ENCODE peak calls at places on chromosomes 2 and 18, in seven cellular contexts. One of them, this sample, is unnamed.

GRCh38 chr2:191857406-191857805 is 10.5 kb upstream of the CAVIN2 start:
- DNase-seq in IMR-90: peak
- DNase-seq in neuronal stem cell: no peak
- DNase-seq in H9: no peak
- DNase-seq in mesenchymal stem cell: no peak
- DNase-seq in mesendoderm: no peak
- DNase-seq in H1: no peak
- DNase-seq in this sample: no peak

GRCh38 chr2:218476676-218477075 is 57.8 kb downstream of the VIL1 start:
- DNase-seq in IMR-90: peak
- DNase-seq in H1: no peak
- DNase-seq in mesenchymal stem cell: peak
- DNase-seq in neuronal stem cell: no peak
- DNase-seq in H9: no peak
- DNase-seq in mesendoderm: no peak
- DNase-seq in this sample: no peak

GRCh38 chr2:3280197-3280596 is 97.4 kb downstream of the EIPR1 start:
- DNase-seq in IMR-90: no peak
- DNase-seq in mesenchymal stem cell: no peak
- DNase-seq in H9: peak
- DNase-seq in neuronal stem cell: no peak
- DNase-seq in H1: no peak
- DNase-seq in mesendoderm: no peak
- DNase-seq in this sample: no peak

GRCh38 chr2:18465979-18466378 is 94.5 kb downstream of the RDH14 start:
- DNase-seq in mesendoderm: no peak
- DNase-seq in mesenchymal stem cell: no peak
- DNase-seq in neuronal stem cell: no peak
- DNase-seq in H9: no peak
- DNase-seq in IMR-90: peak
- DNase-seq in H1: no peak
- DNase-seq in this sample: no peak

GRCh38 chr18:47873625-47874024 is 56.8 kb downstream of the SMAD2 start:
- DNase-seq in mesendoderm: no peak
- DNase-seq in IMR-90: no peak
- DNase-seq in H9: no peak
- DNase-seq in mesenchymal stem cell: no peak
- DNase-seq in H1: no peak
- DNase-seq in neuronal stem cell: no peak
- DNase-seq in this sample: no peak

GRCh38 chr2:197145471-197146056 is 165.0 kb downstream of the ANKRD44 start:
- DNase-seq in neuronal stem cell: no peak
- DNase-seq in H1: no peak
- DNase-seq in H9: no peak
- DNase-seq in mesenchymal stem cell: no peak
- DNase-seq in IMR-90: no peak
- DNase-seq in mesendoderm: no peak
- DNase-seq in this sample: peak

GRCh38 chr2:58480191-58480590 is 239.1 kb upstream of the FANCL start:
- DNase-seq in mesenchymal stem cell: no peak
- DNase-seq in H9: no peak
- DNase-seq in neuronal stem cell: no peak
- DNase-seq in mesendoderm: no peak
- DNase-seq in IMR-90: no peak
- DNase-seq in H1: no peak
- DNase-seq in this sample: peak

GRCh38 chr2:16203069-16203468 is 262.7 kb downstream of the MYCN start:
- DNase-seq in H9: no peak
- DNase-seq in mesendoderm: no peak
- DNase-seq in IMR-90: no peak
- DNase-seq in H1: no peak
- DNase-seq in neuronal stem cell: no peak
- DNase-seq in mesenchymal stem cell: no peak
- DNase-seq in this sample: no peak

GRCh38 chr2:149606251-149606811 is 18.8 kb upstream of the MMADHC start:
- DNase-seq in mesendoderm: no peak
- DNase-seq in H1: no peak
- DNase-seq in neuronal stem cell: no peak
- DNase-seq in IMR-90: peak
- DNase-seq in H9: no peak
- DNase-seq in mesenchymal stem cell: no peak
- DNase-seq in this sample: peak

GRCh38 chr2:48452108-48452507 is 77.8 kb upstream of the STON1 start:
- DNase-seq in mesenchymal stem cell: no peak
- DNase-seq in neuronal stem cell: no peak
- DNase-seq in H9: no peak
- DNase-seq in mesendoderm: peak
- DNase-seq in IMR-90: no peak
- DNase-seq in H1: no peak
- DNase-seq in this sample: no peak

GRCh38 chr2:201118121-201118956 is 2.4 kb downstream of the CFLAR start:
- DNase-seq in H9: peak
- DNase-seq in mesendoderm: peak
- DNase-seq in IMR-90: peak
- DNase-seq in H1: no peak
- DNase-seq in neuronal stem cell: no peak
- DNase-seq in mesenchymal stem cell: peak
- DNase-seq in this sample: peak

GRCh38 chr2:60109744-60110143 is 443.7 kb downstream of the BCL11A start:
- DNase-seq in mesendoderm: no peak
- DNase-seq in H9: no peak
- DNase-seq in mesenchymal stem cell: no peak
- DNase-seq in neuronal stem cell: no peak
- DNase-seq in IMR-90: no peak
- DNase-seq in H1: no peak
- DNase-seq in this sample: no peak

GRCh38 chr2:60104514-60105501 is 448.6 kb downstream of the BCL11A start:
- DNase-seq in H9: no peak
- DNase-seq in mesendoderm: no peak
- DNase-seq in mesenchymal stem cell: no peak
- DNase-seq in IMR-90: no peak
- DNase-seq in H1: no peak
- DNase-seq in neuronal stem cell: no peak
- DNase-seq in this sample: no peak

GRCh38 chr2:60105868-60106267 is 447.6 kb downstream of the BCL11A start:
- DNase-seq in H9: no peak
- DNase-seq in H1: no peak
- DNase-seq in IMR-90: no peak
- DNase-seq in mesendoderm: no peak
- DNase-seq in mesenchymal stem cell: no peak
- DNase-seq in neuronal stem cell: no peak
- DNase-seq in this sample: no peak

GRCh38 chr2:60106836-60107529 is 446.5 kb downstream of the BCL11A start:
- DNase-seq in mesenchymal stem cell: no peak
- DNase-seq in IMR-90: no peak
- DNase-seq in H1: no peak
- DNase-seq in neuronal stem cell: no peak
- DNase-seq in mesendoderm: no peak
- DNase-seq in H9: no peak
- DNase-seq in this sample: no peak
- H3K4ac ChIP-seq in mesenchymal stem cell: no peak
- H3K4ac ChIP-seq in IMR-90: no peak
- H3K4ac ChIP-seq in H1: no peak
- H3K4ac ChIP-seq in neuronal stem cell: no peak
- H3K4ac ChIP-seq in mesendoderm: no peak
- H3K4ac ChIP-seq in H9: no peak
- H3K4ac ChIP-seq in this sample: no peak

DNA sequence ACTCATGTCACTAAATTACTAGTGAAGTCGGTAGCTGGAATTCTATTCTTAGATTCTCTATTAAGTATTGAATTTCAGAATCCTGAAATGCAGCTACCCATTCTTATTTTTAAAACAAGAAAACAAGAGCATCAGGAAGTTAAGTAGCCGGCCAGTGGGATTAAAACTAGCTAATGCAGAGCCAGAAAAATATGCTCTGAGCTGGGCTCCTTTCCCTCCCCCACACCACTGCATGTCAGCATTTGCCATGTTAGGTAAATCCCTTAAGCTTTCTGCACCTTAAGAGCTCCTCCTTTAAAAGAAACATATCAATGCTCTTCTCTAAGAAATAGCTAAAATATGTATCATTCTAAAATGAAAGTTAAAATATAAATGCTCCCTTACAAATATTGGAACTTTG is 72.2 kb upstream of the MFF start:
- DNase-seq in IMR-90: no peak
- DNase-seq in H9: no peak
- DNase-seq in neuronal stem cell: no peak
- DNase-seq in mesenchymal stem cell: no peak
- DNase-seq in H1: no peak
- DNase-seq in mesendoderm: no peak
- DNase-seq in this sample: no peak
- H3K4ac ChIP-seq in IMR-90: no peak
- H3K4ac ChIP-seq in H9: no peak
- H3K4ac ChIP-seq in neuronal stem cell: no peak
- H3K4ac ChIP-seq in mesenchymal stem cell: no peak
- H3K4ac ChIP-seq in H1: no peak
- H3K4ac ChIP-seq in mesendoderm: no peak
- H3K4ac ChIP-seq in this sample: no peak

DNA sequence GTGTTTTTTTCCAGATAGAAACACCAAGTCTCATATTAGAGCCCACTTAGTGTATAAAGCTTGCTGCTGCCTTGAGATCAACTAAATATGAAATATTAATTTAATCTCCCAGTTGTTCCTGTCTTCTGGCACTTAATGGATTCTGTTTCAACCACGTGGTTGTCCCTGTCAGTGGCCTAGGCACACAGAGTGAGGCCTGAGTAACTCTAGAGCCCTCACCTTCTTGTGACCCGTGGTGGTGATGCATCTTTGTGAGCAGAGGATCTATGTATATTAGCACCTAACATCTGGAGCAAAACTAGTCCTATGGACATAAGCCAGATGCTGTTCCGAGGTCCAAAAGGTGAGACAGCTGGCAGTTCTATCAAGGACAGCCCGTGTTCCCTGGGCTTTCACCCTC is 74.8 kb downstream of the FEZ2 start:
- DNase-seq in mesendoderm: no peak
- DNase-seq in H9: no peak
- DNase-seq in mesenchymal stem cell: no peak
- DNase-seq in IMR-90: no peak
- DNase-seq in H1: no peak
- DNase-seq in neuronal stem cell: no peak
- DNase-seq in this sample: no peak
- H3K4ac ChIP-seq in mesendoderm: no peak
- H3K4ac ChIP-seq in H9: no peak
- H3K4ac ChIP-seq in mesenchymal stem cell: no peak
- H3K4ac ChIP-seq in IMR-90: no peak
- H3K4ac ChIP-seq in H1: no peak
- H3K4ac ChIP-seq in neuronal stem cell: no peak
- H3K4ac ChIP-seq in this sample: no peak

GRCh38 chr2:112485849-112486248 is 3.9 kb downstream of the TTL start:
- DNase-seq in H1: no peak
- DNase-seq in H9: no peak
- DNase-seq in neuronal stem cell: no peak
- DNase-seq in mesenchymal stem cell: no peak
- DNase-seq in mesendoderm: no peak
- DNase-seq in IMR-90: no peak
- DNase-seq in this sample: no peak
- H3K4ac ChIP-seq in H1: no peak
- H3K4ac ChIP-seq in H9: no peak
- H3K4ac ChIP-seq in neuronal stem cell: no peak
- H3K4ac ChIP-seq in mesenchymal stem cell: no peak
- H3K4ac ChIP-seq in mesendoderm: no peak
- H3K4ac ChIP-seq in IMR-90: no peak
- H3K4ac ChIP-seq in this sample: no peak

GRCh38 chr18:70039186-70039585 is 91.5 kb upstream of the CD226 start:
- DNase-seq in IMR-90: no peak
- DNase-seq in neuronal stem cell: no peak
- DNase-seq in H9: no peak
- DNase-seq in mesenchymal stem cell: no peak
- DNase-seq in H1: no peak
- DNase-seq in mesendoderm: no peak
- DNase-seq in this sample: no peak
- H3K4ac ChIP-seq in IMR-90: no peak
- H3K4ac ChIP-seq in neuronal stem cell: no peak
- H3K4ac ChIP-seq in H9: no peak
- H3K4ac ChIP-seq in mesenchymal stem cell: no peak
- H3K4ac ChIP-seq in H1: no peak
- H3K4ac ChIP-seq in mesendoderm: no peak
- H3K4ac ChIP-seq in this sample: no peak

GRCh38 chr18:44946529-44947113 is 265.9 kb downstream of the SETBP1 start:
- DNase-seq in IMR-90: no peak
- DNase-seq in neuronal stem cell: no peak
- DNase-seq in mesenchymal stem cell: no peak
- DNase-seq in H1: no peak
- DNase-seq in H9: no peak
- DNase-seq in mesendoderm: no peak
- DNase-seq in this sample: no peak
- H3K4ac ChIP-seq in IMR-90: no peak
- H3K4ac ChIP-seq in neuronal stem cell: no peak
- H3K4ac ChIP-seq in mesenchymal stem cell: no peak
- H3K4ac ChIP-seq in H1: no peak
- H3K4ac ChIP-seq in H9: no peak
- H3K4ac ChIP-seq in mesendoderm: no peak
- H3K4ac ChIP-seq in this sample: no peak

GRCh38 chr2:44055229-44055628 is 59.4 kb upstream of the LRPPRC start:
- DNase-seq in mesenchymal stem cell: no peak
- DNase-seq in IMR-90: no peak
- DNase-seq in H9: no peak
- DNase-seq in mesendoderm: peak
- DNase-seq in neuronal stem cell: no peak
- DNase-seq in H1: no peak
- DNase-seq in this sample: no peak

GRCh38 chr2:44056947-44057346 is 61.2 kb upstream of the LRPPRC start:
- DNase-seq in H1: no peak
- DNase-seq in mesendoderm: no peak
- DNase-seq in mesenchymal stem cell: no peak
- DNase-seq in neuronal stem cell: no peak
- DNase-seq in IMR-90: no peak
- DNase-seq in H9: no peak
- DNase-seq in this sample: peak

GRCh38 chr2:44053456-44053855 is 57.7 kb upstream of the LRPPRC start:
- DNase-seq in mesendoderm: no peak
- DNase-seq in H1: no peak
- DNase-seq in neuronal stem cell: no peak
- DNase-seq in IMR-90: no peak
- DNase-seq in H9: no peak
- DNase-seq in mesenchymal stem cell: no peak
- DNase-seq in this sample: no peak

GRCh38 chr2:44053052-44053451 is 57.3 kb upstream of the LRPPRC start:
- DNase-seq in IMR-90: no peak
- DNase-seq in H9: no peak
- DNase-seq in mesendoderm: no peak
- DNase-seq in mesenchymal stem cell: no peak
- DNase-seq in neuronal stem cell: no peak
- DNase-seq in H1: no peak
- DNase-seq in this sample: no peak

DNA sequence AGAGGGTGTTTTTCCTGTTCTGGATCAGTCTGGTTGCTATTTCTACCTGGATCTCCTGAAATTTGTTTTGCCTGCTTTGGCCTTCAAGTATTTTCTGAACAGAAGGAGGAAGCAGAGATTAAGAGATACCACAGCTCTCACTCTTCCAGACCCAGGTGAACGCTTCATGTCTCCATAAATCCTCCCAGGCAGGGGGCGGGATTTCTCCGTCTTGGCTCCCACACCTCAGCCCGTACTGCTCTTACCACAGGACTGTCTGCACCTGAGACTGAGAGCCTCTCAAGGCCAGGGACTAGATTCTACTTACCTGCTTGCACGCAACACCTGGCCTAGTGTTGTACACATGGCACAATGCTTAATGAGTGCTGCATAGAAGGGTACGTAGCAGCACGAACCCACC is 59.9 kb upstream of the LRPPRC start:
- DNase-seq in H1: no peak
- DNase-seq in mesenchymal stem cell: no peak
- DNase-seq in H9: no peak
- DNase-seq in IMR-90: no peak
- DNase-seq in mesendoderm: no peak
- DNase-seq in neuronal stem cell: no peak
- DNase-seq in this sample: peak
- H3K4ac ChIP-seq in H1: no peak
- H3K4ac ChIP-seq in mesenchymal stem cell: no peak
- H3K4ac ChIP-seq in H9: no peak
- H3K4ac ChIP-seq in IMR-90: no peak
- H3K4ac ChIP-seq in mesendoderm: no peak
- H3K4ac ChIP-seq in neuronal stem cell: no peak
- H3K4ac ChIP-seq in this sample: no peak

This sample was measured in trophoblast cell.